ENCODE peak calls at places on chromosomes 7 and 10, in five cellular contexts. A, Y, N, T and K are unnamed samples.

GRCh38 chr7:42876182-42877068 is 35.4 kb downstream of the C7orf25 start:
- DNase-seq in T (peak), Y (no peak), A (no peak), N (peak), K (no peak)

GRCh38 chr10:103693070-103693811 is 162.1 kb downstream of the SH3PXD2A start:
- DNase-seq in T (peak), A (no peak), N (peak), Y (no peak), K (peak)

GRCh38 chr10:121831777-121832176 is 96.1 kb downstream of the ATE1 start:
- DNase-seq in N (no peak), Y (no peak), T (no peak), A (no peak), K (no peak)

GRCh38 chr10:1531883-1532597 is 205.3 kb downstream of the ADARB2 start:
- DNase-seq in T (no peak), A (no peak), N (no peak), Y (no peak), K (no peak)

GRCh38 chr7:136807598-136807997 is 60.9 kb upstream of the CHRM2 start:
- DNase-seq in Y (no peak), N (peak), A (no peak), T (no peak), K (no peak)

GRCh38 chr10:94963901-94964300 is 25.4 kb downstream of the CYP2C9 start:
- DNase-seq in N (peak), Y (no peak), T (no peak), A (no peak), K (no peak)

GRCh38 chr7:30241767-30242166 is 42.6 kb upstream of the ZNRF2 start:
- DNase-seq in A (no peak), N (no peak), Y (no peak), T (no peak), K (no peak)

GRCh38 chr7:45174966-45175765 is 17.6 kb downstream of the RAMP3 start:
- DNase-seq in T (no peak), N (no peak), A (no peak), Y (no peak), K (no peak)

GRCh38 chr10:118763202-118763988 is 8.6 kb upstream of the CACUL1 start:
- DNase-seq in Y (no peak), T (no peak), A (no peak), N (no peak), K (no peak)

GRCh38 chr7:157409753-157410727 is 73.2 kb downstream of the DNAJB6 start:
- DNase-seq in T (no peak), N (no peak), A (no peak), Y (no peak), K (no peak)